ENCODE peak calls at places on chromosome 18, in five cellular contexts. N, H, Q, O and Z are unnamed samples.

GRCh38 chr18:79698668-79699335 is 19.2 kb downstream of the CTDP1 start:
- DNase-seq in N (no peak), H (no peak), Q (no peak), O (no peak), Z (no peak)

GRCh38 chr18:57533399-57533884 is 53.1 kb downstream of the FECH start:
- DNase-seq in N (no peak), H (peak), Q (no peak), O (no peak), Z (no peak)

GRCh38 chr18:47080872-47081271 is 45.5 kb upstream of the ELOA2 start:
- DNase-seq in N (no peak), H (no peak), Q (no peak), O (no peak), Z (no peak)

GRCh38 chr18:10604178-10604577 is 78.4 kb downstream of the NAPG start:
- DNase-seq in N (no peak), H (no peak), Q (no peak), O (no peak), Z (no peak)

GRCh38 chr18:79595876-79596374 is 83.7 kb upstream of the CTDP1 start:
- DNase-seq in N (no peak), H (no peak), Q (peak), O (no peak), Z (no peak)

GRCh38 chr18:67651438-67651837 is 134.9 kb upstream of the DSEL start:
- DNase-seq in N (no peak), H (no peak), Q (no peak), O (no peak), Z (no peak)

GRCh38 chr18:9926223-9926894 is 12.5 kb downstream of the VAPA start:
- DNase-seq in N (no peak), H (no peak), Q (no peak), O (no peak), Z (no peak)

GRCh38 chr18:37649416-37649815 is 83.8 kb upstream of the CELF4 start:
- DNase-seq in N (no peak), H (no peak), Q (no peak), O (no peak), Z (no peak)

GRCh38 chr18:10023853-10024638 is 110.2 kb downstream of the VAPA start:
- DNase-seq in N (peak), H (no peak), Q (no peak), O (no peak), Z (no peak)

GRCh38 chr18:74840492-74841167 is 243.0 kb downstream of the ZNF407 start:
- DNase-seq in N (no peak), H (peak), Q (peak), O (no peak), Z (peak)

GRCh38 chr18:25725461-25725860 is 365.0 kb downstream of the SS18 start:
- DNase-seq in N (no peak), H (no peak), Q (no peak), O (no peak), Z (no peak)

GRCh38 chr18:45856526-45856925 is 31.1 kb downstream of the SIGLEC15 start:
- DNase-seq in N (no peak), H (peak), Q (no peak), O (no peak), Z (no peak)

GRCh38 chr18:62894681-62895390 is 179.5 kb downstream of the PHLPP1 start:
- DNase-seq in N (no peak), H (no peak), Q (no peak), O (no peak), Z (no peak)

GRCh38 chr18:58599106-58599505 is 29.8 kb downstream of the ALPK2 start:
- DNase-seq in N (no peak), H (no peak), Q (no peak), O (no peak), Z (no peak)